ENCODE peak calls at places on chromosomes 16 and 17, in five cellular contexts. I, Q, V, N and S are unnamed samples.

GRCh38 chr17:34852614-34853013 is 108.6 kb downstream of the CCT6B start:
- DNase-seq in I (no peak), Q (no peak), V (no peak), N (no peak), S (no peak)

GRCh38 chr17:72683506-72684404 is 408.7 kb downstream of the SLC39A11 start:
- DNase-seq in I (no peak), Q (no peak), V (no peak), N (no peak), S (no peak)

GRCh38 chr17:82793974-82794620 is 42.2 kb downstream of the TBCD start:
- DNase-seq in I (no peak), Q (peak), V (no peak), N (no peak), S (no peak)

GRCh38 chr17:39018267-39019134 is 51.3 kb upstream of the FBXO47 start:
- DNase-seq in I (peak), Q (no peak), V (no peak), N (no peak), S (no peak)

GRCh38 chr17:19753661-19754463 is 5.8 kb upstream of the ALDH3A1 start:
- DNase-seq in I (no peak), Q (no peak), V (no peak), N (no peak), S (no peak)

GRCh38 chr16:12719972-12720371 is 83.7 kb downstream of the CPPED1 start:
- DNase-seq in I (no peak), Q (no peak), V (no peak), N (no peak), S (no peak)

GRCh38 chr16:87723224-87723619 is 42.6 kb downstream of the KLHDC4 start:
- DNase-seq in I (no peak), Q (peak), V (no peak), N (peak), S (no peak)

GRCh38 chr16:71883849-71884638 is at the start of gene ZNF821:
- DNase-seq in I (no peak), Q (peak), V (peak), N (peak), S (peak)

GRCh38 chr17:27937026-27937546 is 43.9 kb upstream of the LYRM9 start:
- DNase-seq in I (no peak), Q (no peak), V (no peak), N (no peak), S (no peak)

GRCh38 chr16:57995721-57996405 is 4.6 kb downstream of the ZNF319 start:
- DNase-seq in I (no peak), Q (no peak), V (no peak), N (no peak), S (no peak)

GRCh38 chr16:51164167-51164566 is 13.1 kb upstream of the SALL1 start:
- DNase-seq in I (no peak), Q (no peak), V (no peak), N (no peak), S (no peak)

GRCh38 chr17:13197586-13197985 is 179.8 kb upstream of the ELAC2 start:
- DNase-seq in I (no peak), Q (no peak), V (no peak), N (no peak), S (no peak)